ENCODE peak calls at places on chromosome 7, in six cellular contexts. G, V, U, Z, L and T are unnamed samples.
A peak's percentile ranks its signal among the peaks of the same experiment; 100 is the strongest.

GRCh38 chr7:110386914-110387313 is 704.0 kb upstream of the LRRN3 start:
- DNase-seq in Z (no peak), V (no peak), G (no peak), U (no peak), L (no peak), T (peak; percentile 30)

GRCh38 chr7:139118234-139118802 is 8.8 kb upstream of the ZC3HAV1 start:
- DNase-seq in Z (peak; percentile 7), V (peak; percentile 61), G (no peak), U (no peak), L (no peak), T (peak; percentile 64)

GRCh38 chr7:54187886-54188518 is 354.2 kb upstream of the VSTM2A start:
- DNase-seq in L (no peak), V (no peak), Z (no peak), U (no peak), G (no peak), T (no peak)

GRCh38 chr7:92973293-92973731 is 136.9 kb upstream of the CDK6 start:
- DNase-seq in G (no peak), L (no peak), U (no peak), V (no peak), Z (no peak), T (peak; percentile 18)

GRCh38 chr7:70734436-70734835 is 397.5 kb upstream of the GALNT17 start:
- DNase-seq in Z (no peak), G (no peak), L (no peak), U (no peak), V (peak; percentile 42), T (no peak)

GRCh38 chr7:131159961-131160361 is 167.7 kb upstream of the MKLN1 start:
- DNase-seq in G (peak; percentile 14), L (no peak), U (no peak), V (peak; percentile 82), Z (peak; percentile 27), T (peak; percentile 67)

GRCh38 chr7:15594461-15594860 is 32.6 kb upstream of the AGMO start:
- DNase-seq in Z (no peak), V (no peak), G (no peak), U (no peak), L (no peak), T (no peak)

GRCh38 chr7:48337012-48337621 is 165.9 kb downstream of the ABCA13 start:
- DNase-seq in V (peak; percentile 6), L (no peak), U (no peak), Z (no peak), G (no peak), T (peak; percentile 1)

GRCh38 chr7:47376991-47377590 is 204.8 kb downstream of the TNS3 start:
- DNase-seq in L (no peak), U (no peak), V (no peak), Z (no peak), G (no peak), T (no peak)

GRCh38 chr7:134420509-134421125 is 38.3 kb downstream of the AKR1B1 start:
- DNase-seq in L (no peak), Z (peak; percentile 62), G (peak; percentile 9), V (peak; percentile 86), U (no peak), T (peak; percentile 81)

GRCh38 chr7:6640246-6640721 is 3.2 kb downstream of the ZNF316 start:
- DNase-seq in L (peak; percentile 35), U (no peak), V (peak; percentile 56), G (no peak), Z (peak; percentile 55), T (peak; percentile 80)

GRCh38 chr7:48209004-48209600 is 37.8 kb downstream of the ABCA13 start:
- DNase-seq in V (no peak), Z (no peak), L (no peak), U (no peak), G (no peak), T (no peak)

GRCh38 chr7:80876894-80877414 is 41.9 kb downstream of the SEMA3C start:
- DNase-seq in Z (no peak), U (no peak), G (no peak), L (no peak), V (peak; percentile 43), T (peak; percentile 63)

GRCh38 chr7:55158983-55159382 is 140.2 kb downstream of the EGFR start:
- DNase-seq in V (no peak), Z (no peak), L (no peak), U (no peak), G (no peak), T (no peak)

GRCh38 chr7:139731802-139732470 is 45.9 kb downstream of the HIPK2 start:
- DNase-seq in L (peak; percentile 82), V (peak; percentile 91), U (no peak), Z (peak; percentile 98), G (no peak), T (peak; percentile 96)

GRCh38 chr7:155206286-155207020 is 91.2 kb upstream of the INSIG1 start:
- DNase-seq in U (no peak), V (peak; percentile 94), L (peak; percentile 54), G (no peak), Z (peak; percentile 87), T (peak; percentile 75)

GRCh38 chr7:117413160-117413559 is 14.1 kb downstream of the ASZ1 start:
- DNase-seq in L (no peak), Z (no peak), G (peak; percentile 11), U (no peak), V (no peak), T (no peak)

GRCh38 chr7:25877802-25878789 is 273.9 kb upstream of the NFE2L3 start:
- DNase-seq in G (no peak), U (no peak), Z (no peak), L (no peak), V (no peak), T (no peak)

GRCh38 chr7:157485961-157486510 is 149.2 kb downstream of the DNAJB6 start:
- DNase-seq in U (no peak), L (no peak), V (no peak), G (no peak), Z (no peak), T (no peak)

GRCh38 chr7:14368285-14368684 is 378.8 kb upstream of the ETV1 start:
- DNase-seq in U (no peak), Z (no peak), G (no peak), V (no peak), L (no peak), T (no peak)

GRCh38 chr7:68929712-68930395 is 668.4 kb upstream of the AUTS2 start:
- DNase-seq in G (no peak), U (no peak), Z (no peak), V (peak; percentile 74), L (no peak), T (no peak)

GRCh38 chr7:46957195-46957594 is 624.7 kb downstream of the TNS3 start:
- DNase-seq in V (no peak), G (no peak), Z (no peak), U (no peak), L (no peak), T (no peak)

GRCh38 chr7:106285801-106286492 is 1.2 kb upstream of the NAMPT start:
- DNase-seq in U (no peak), G (no peak), L (peak; percentile 16), V (peak; percentile 79), Z (peak; percentile 62), T (peak; percentile 64)

GRCh38 chr7:90455163-90456030 is 14.0 kb upstream of the PTTG1IP2 start:
- DNase-seq in L (no peak), Z (peak; percentile 51), V (peak; percentile 70), G (peak; percentile 63), U (no peak), T (peak; percentile 71)

GRCh38 chr7:105319578-105319977 is 69.1 kb downstream of the SRPK2 start:
- DNase-seq in V (no peak), G (no peak), Z (no peak), U (no peak), L (no peak), T (no peak)